ENCODE peak calls at places on chromosomes 6 and 20, in seven cellular contexts. S is thoracic aorta; W is right lobe of liver; D is small intestine; K is psoas muscle; L is CD8-positive, alpha-beta memory T cell; E is sigmoid colon. I is an unnamed sample. For H3K36me3, the result is how much of the 10 kb centered on the place peaks cover.

GRCh38 chr6:142444800-142445405 is 143.1 kb downstream of the ADGRG6 start:
- DNase-seq in S (no peak), W (no peak), D (peak), K (no peak), L (no peak), E (no peak), I (no peak)

GRCh38 chr6:114467931-114468330 is 125.1 kb upstream of the HS3ST5 start:
- DNase-seq in S (no peak), W (no peak), D (no peak), K (no peak), L (no peak), E (no peak), I (no peak)

GRCh38 chr6:22361576-22361975 is 64.7 kb upstream of the PRL start:
- DNase-seq in S (no peak), W (no peak), D (no peak), K (no peak), L (no peak), E (no peak), I (no peak)

GRCh38 chr20:32564921-32565734 is 20.0 kb downstream of the NOL4L start:
- DNase-seq in S (no peak), W (peak), D (no peak), K (peak), L (no peak), E (no peak), I (no peak)

GRCh38 chr20:62543470-62544302 is 67.9 kb upstream of the GATA5 start:
- DNase-seq in S (no peak), W (no peak), D (no peak), K (no peak), L (no peak), E (no peak), I (no peak)

GRCh38 chr6:108365488-108365887 is 70.6 kb downstream of the AFG1L start:
- DNase-seq in S (no peak), W (no peak), D (no peak), K (no peak), L (no peak), E (no peak), I (no peak)

GRCh38 chr6:134071876-134072275 is 19.5 kb upstream of the SLC2A12 start:
- DNase-seq in S (no peak), W (no peak), D (no peak), K (no peak), L (no peak), E (no peak), I (no peak)

GRCh38 chr20:48886811-48887210 is 34.7 kb upstream of the ARFGEF2 start:
- DNase-seq in S (no peak), W (no peak), D (no peak), K (no peak), L (no peak), E (no peak), I (no peak)

GRCh38 chr6:83417880-83418663 is 12.8 kb downstream of the ME1 start:
- DNase-seq in S (no peak), W (no peak), D (peak), K (no peak), L (no peak), E (no peak), I (no peak)

GRCh38 chr6:163573503-163574179 is 159.1 kb downstream of the QKI start:
- DNase-seq in S (no peak), W (no peak), D (no peak), K (no peak), L (no peak), E (no peak), I (no peak)

GRCh38 chr6:27816906-27817305 is 95.3 kb downstream of the OR2B2 start:
- DNase-seq in S (no peak), W (no peak), D (no peak), K (no peak), L (no peak), E (no peak), I (no peak)

GRCh38 chr6:136967874-136968752 is 46.0 kb downstream of the SLC35D3 start:
- DNase-seq in S (no peak), W (peak), D (peak), K (peak), L (peak), E (peak), I (peak)

DNA sequence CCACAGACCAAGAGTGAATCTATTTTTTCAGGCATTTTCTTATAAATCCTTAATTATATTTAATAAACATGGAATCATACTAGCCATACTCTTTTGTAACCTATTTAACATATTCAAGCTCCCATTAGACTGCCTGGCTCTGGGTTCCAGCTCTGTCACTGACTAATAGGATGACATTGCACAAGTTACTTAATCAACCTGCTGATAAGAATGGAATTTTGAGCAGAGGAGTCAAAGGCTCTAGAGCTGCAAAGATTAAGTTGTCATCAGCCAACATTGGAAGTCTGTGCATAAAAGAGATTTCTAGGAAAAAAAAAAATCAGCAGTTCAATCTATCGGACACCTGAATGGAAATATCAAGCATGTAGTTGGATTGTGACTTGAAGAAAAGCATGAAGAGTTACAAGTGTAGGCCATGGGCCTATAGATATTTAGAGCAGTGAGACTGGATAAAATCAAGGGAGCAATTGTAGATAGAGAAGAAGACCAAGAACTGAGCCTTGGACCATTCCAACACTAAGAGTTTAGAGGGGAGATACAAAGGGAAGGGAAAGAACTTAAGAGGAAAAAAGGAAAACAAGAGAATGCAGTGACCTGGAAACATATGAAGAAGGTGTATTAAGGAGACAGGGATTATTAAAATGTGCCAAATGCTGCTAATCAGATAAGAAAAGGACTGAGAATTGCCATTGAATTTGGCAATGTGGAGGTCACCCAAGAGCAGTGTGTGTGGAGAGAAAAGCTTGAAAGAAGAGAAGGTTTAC is 11.0 kb upstream of the HINT3 start:
- DNase-seq in S (no peak), W (no peak), D (peak), K (no peak), L (no peak), E (no peak), I (no peak)
- H3K27ac ChIP-seq in S (peak), W (peak), D (peak), K (peak), L (peak), E (peak), I (peak)

GRCh38 chr6:87501809-87502572 is 29.2 kb downstream of the SLC35A1 start:
- DNase-seq in S (no peak), W (no peak), D (no peak), K (no peak), L (no peak), E (no peak), I (no peak)
- H3K36me3 ChIP-seq in S (under half), W (under half), D (under half), K (half or more), L (under half), E (under half), I (under half)

GRCh38 chr6:166293731-166294584 is 14.2 kb downstream of the PRR18 start:
- DNase-seq in S (no peak), W (no peak), D (no peak), K (no peak), L (no peak), E (no peak), I (no peak)

GRCh38 chr6:166301611-166302529 is 6.3 kb downstream of the PRR18 start:
- DNase-seq in S (no peak), W (no peak), D (no peak), K (no peak), L (no peak), E (no peak), I (no peak)

GRCh38 chr6:166300357-166300987 is 7.7 kb downstream of the PRR18 start:
- DNase-seq in S (no peak), W (no peak), D (no peak), K (no peak), L (no peak), E (no peak), I (no peak)

GRCh38 chr6:166297606-166298005 is 10.6 kb downstream of the PRR18 start:
- DNase-seq in S (no peak), W (no peak), D (no peak), K (no peak), L (no peak), E (no peak), I (no peak)

GRCh38 chr6:166296035-166296883 is 11.9 kb downstream of the PRR18 start:
- DNase-seq in S (no peak), W (no peak), D (no peak), K (no peak), L (no peak), E (no peak), I (no peak)
- H3K27ac ChIP-seq in S (no peak), W (no peak), D (no peak), K (no peak), L (no peak), E (no peak), I (no peak)

GRCh38 chr20:57264908-57265648 is 1.4 kb downstream of the BMP7 start:
- DNase-seq in S (no peak), W (no peak), D (no peak), K (no peak), L (no peak), E (no peak), I (no peak)
- H3K36me3 ChIP-seq in S (under half), W (under half), D (under half), K (under half), L (under half), E (under half), I (under half)

DNA sequence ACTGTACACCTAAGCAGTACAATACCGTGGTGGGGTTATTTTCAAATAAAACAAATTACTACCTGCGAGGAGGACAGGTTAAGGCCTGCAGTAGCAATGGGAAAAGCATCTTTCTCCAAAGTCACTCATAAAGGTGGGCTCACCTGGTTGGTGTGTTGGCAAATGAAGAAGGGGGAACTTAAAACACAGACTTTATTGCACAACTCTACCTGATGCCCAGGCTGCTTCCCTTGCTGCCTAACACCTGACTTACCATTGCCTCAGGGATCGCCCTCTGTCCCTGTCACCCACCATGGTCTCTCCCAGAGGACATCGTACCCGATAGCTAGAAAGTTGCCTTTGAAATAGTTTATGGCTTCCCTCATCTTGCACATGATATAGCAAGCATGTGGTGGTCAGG is 53.6 kb downstream of the GNAS start:
- DNase-seq in S (no peak), W (no peak), D (no peak), K (no peak), L (no peak), E (no peak), I (no peak)
- H3K27ac ChIP-seq in S (peak), W (no peak), D (no peak), K (peak), L (no peak), E (peak), I (no peak)

DNA sequence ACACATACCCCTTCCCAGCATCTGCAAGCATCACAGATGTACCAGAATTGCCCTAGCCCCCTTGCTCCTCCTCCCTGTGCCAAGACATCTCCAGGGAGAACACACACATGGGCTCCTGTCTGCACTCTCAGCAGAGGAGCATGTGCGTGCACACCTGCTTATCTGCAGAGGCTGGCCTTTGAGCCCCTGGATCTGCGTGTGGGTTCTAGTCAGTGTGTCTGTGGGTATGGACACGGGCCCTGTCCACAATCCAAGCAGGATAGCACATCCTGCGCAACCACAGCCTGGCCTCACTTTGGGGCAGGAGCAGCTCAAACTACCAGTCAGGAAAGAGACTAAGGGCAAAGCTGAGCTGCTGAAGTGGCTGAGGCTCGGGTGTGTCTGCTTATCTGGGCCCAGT is 41.0 kb downstream of the HM13 start:
- DNase-seq in S (no peak), W (no peak), D (no peak), K (no peak), L (no peak), E (no peak), I (no peak)
- H3K36me3 ChIP-seq in S (under half), W (under half), D (under half), K (half or more), L (under half), E (under half), I (under half)

GRCh38 chr6:33316603-33317417 is 734 bp downstream of the ZBTB22 start:
- DNase-seq in S (no peak), W (peak), D (no peak), K (peak), L (no peak), E (peak), I (no peak)

GRCh38 chr6:33313709-33314514 is at the start of gene TAPBP:
- DNase-seq in S (no peak), W (peak), D (peak), K (peak), L (peak), E (peak), I (no peak)

GRCh38 chr6:33314515-33314942 is 651 bp upstream of the TAPBP start:
- DNase-seq in S (no peak), W (peak), D (peak), K (peak), L (peak), E (peak), I (no peak)

GRCh38 chr6:33315753-33316602 is 1.6 kb downstream of the ZBTB22 start:
- DNase-seq in S (no peak), W (no peak), D (no peak), K (no peak), L (no peak), E (peak), I (no peak)

DNA sequence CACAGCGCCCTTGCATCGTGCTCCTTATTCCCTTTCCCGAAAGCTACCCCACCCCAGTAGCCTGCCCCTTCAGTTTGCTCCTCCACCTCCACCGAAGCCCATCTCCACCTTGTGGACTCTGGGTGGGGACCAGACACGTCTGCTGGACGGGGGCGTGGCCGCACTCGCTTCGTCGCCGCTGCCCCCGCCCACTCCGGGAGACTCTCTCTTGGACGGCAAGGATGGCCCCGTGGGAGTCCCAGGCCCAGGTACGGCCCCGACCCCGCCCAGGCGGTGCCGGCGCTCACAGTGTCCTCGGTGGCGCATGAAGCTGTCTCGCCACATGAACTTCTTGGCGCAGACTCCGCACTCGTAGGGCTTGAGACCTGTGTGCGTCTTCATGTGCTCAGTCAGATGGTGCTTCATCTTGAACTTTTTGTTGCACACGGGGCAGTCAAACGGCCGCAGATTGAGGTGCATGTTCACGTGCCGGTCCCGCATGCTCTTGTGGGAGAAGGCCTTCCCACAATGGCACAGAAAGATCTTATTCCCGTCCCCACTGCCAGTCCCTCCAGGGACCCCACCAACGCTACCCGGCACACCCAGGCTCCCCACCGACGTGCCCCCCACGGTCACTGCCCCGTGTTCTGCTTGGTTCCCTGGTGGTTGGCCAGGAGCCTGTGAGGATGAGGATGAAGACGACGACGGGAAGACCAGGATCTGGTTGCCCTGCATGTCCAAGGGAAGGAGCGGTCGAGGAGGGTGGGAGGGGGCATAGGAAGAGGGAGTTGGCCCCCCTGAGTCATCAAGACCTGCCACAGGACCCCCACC is 1.3 kb upstream of the TAPBP start:
- DNase-seq in S (no peak), W (peak), D (peak), K (peak), L (peak), E (peak), I (no peak)
- H3K27ac ChIP-seq in S (peak), W (peak), D (peak), K (peak), L (peak), E (peak), I (peak)

DNA sequence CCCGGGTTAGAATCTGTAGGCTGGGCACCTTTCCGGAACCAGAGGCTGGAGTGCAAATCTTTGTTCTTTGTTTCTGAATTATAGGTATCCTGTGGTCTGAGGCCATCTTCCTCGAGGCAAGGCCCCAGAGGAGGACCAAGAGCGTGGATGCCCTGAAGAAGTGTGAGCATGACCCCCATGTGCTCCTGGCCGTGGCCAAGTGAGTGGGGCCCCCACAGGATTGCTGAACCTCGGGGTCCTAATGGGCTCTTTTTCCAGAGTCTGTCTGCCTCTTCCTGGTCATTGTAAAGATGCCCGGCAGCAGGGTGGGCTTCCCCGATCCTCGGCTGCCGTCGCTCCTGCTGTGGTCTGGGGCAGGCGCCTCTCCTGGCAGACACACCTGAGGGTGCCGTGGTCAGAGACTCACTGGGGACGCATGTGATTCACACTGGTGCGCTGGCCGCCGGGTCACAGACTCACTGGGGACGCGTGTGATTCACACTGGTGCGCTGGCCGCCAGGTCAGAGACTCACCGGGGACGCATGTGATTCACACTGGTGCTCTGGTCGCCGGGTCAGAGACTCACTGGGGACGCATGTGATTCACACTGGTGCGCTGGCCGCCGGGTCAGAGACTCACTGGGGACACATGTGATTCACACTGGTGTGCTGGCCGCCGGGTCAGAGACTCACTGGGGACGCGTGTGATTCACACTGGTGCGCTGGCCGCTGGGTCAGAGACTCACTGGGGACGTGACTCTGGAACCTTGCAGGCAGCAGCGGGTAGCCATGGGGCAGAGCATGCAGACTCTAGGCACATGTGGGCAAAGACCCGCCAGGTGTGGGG is 6.5 kb upstream of the C20orf204 start:
- DNase-seq in S (no peak), W (no peak), D (no peak), K (no peak), L (no peak), E (no peak), I (no peak)
- H3K36me3 ChIP-seq in S (half or more), W (under half), D (under half), K (half or more), L (half or more), E (half or more), I (under half)

GRCh38 chr20:34531608-34532265 is 15.5 kb downstream of the DYNLRB1 start:
- DNase-seq in S (no peak), W (no peak), D (no peak), K (no peak), L (no peak), E (peak), I (no peak)

GRCh38 chr20:34532320-34532719 is 16.1 kb downstream of the DYNLRB1 start:
- DNase-seq in S (no peak), W (no peak), D (no peak), K (no peak), L (no peak), E (no peak), I (no peak)

GRCh38 chr20:34528921-34529297 is 12.7 kb downstream of the DYNLRB1 start:
- DNase-seq in S (no peak), W (no peak), D (no peak), K (no peak), L (no peak), E (peak), I (no peak)

GRCh38 chr20:34529742-34530141 is 13.5 kb downstream of the DYNLRB1 start:
- DNase-seq in S (no peak), W (no peak), D (no peak), K (no peak), L (no peak), E (no peak), I (no peak)

GRCh38 chr20:34530342-34530741 is 14.1 kb downstream of the DYNLRB1 start:
- DNase-seq in S (no peak), W (no peak), D (no peak), K (no peak), L (no peak), E (peak), I (no peak)
- H3K27ac ChIP-seq in S (no peak), W (no peak), D (no peak), K (no peak), L (no peak), E (no peak), I (no peak)

GRCh38 chr6:158764941-158765340 is 54.2 kb downstream of the EZR start:
- DNase-seq in S (no peak), W (no peak), D (no peak), K (no peak), L (no peak), E (no peak), I (no peak)
- H3K36me3 ChIP-seq in S (under half), W (under half), D (under half), K (half or more), L (half or more), E (under half), I (under half)